ENCODE peak calls at places on chromosomes 12 and 14, in eight cellular contexts. Y is progenitor cell of endocrine pancreas, L is transverse colon, U is nephron progenitor cell, T is coronary artery, J is WTC11, W is endothelial cell, C is breast epithelium. O is an unnamed sample.

GRCh38 chr12:113515082-113515856 is 43.6 kb upstream of the LHX5 start:
- DNase-seq in T (no peak), Y (no peak), U (no peak), C (no peak), J (peak; percentile 50), L (no peak), W (no peak), O (no peak)

GRCh38 chr14:89681086-89682018 is 264.3 kb upstream of the FOXN3 start:
- DNase-seq in J (no peak), Y (no peak), W (no peak), T (no peak), U (no peak), L (peak; percentile 46), C (no peak), O (no peak)

GRCh38 chr14:101895256-101895655 is 69.1 kb upstream of the DYNC1H1 start:
- DNase-seq in C (no peak), T (no peak), L (peak; percentile 9), J (no peak), U (no peak), W (no peak), Y (no peak), O (no peak)

GRCh38 chr12:126704609-126705008 is 1562.4 kb upstream of the TMEM132C start:
- DNase-seq in C (no peak), W (no peak), J (no peak), T (no peak), L (no peak), U (no peak), Y (no peak), O (no peak)

GRCh38 chr14:100588671-100589070 is 1.5 kb upstream of the BEGAIN start:
- DNase-seq in T (no peak), U (peak; percentile 3), C (no peak), L (no peak), Y (no peak), W (no peak), J (peak; percentile 12), O (no peak)

GRCh38 chr12:93784339-93785086 is 107.3 kb downstream of the CRADD start:
- DNase-seq in L (peak; percentile 48), C (no peak), W (no peak), U (no peak), T (no peak), J (no peak), Y (no peak), O (peak; percentile 70)

GRCh38 chr14:74915826-74916225 is 7.2 kb downstream of the RPS6KL1 start:
- DNase-seq in U (no peak), T (no peak), J (no peak), L (no peak), Y (no peak), W (no peak), C (no peak), O (no peak)

GRCh38 chr12:93819048-93819491 is 141.9 kb downstream of the CRADD start:
- DNase-seq in C (no peak), T (no peak), J (no peak), Y (no peak), W (no peak), U (no peak), L (peak; percentile 35), O (peak; percentile 64)

GRCh38 chr12:120544691-120545090 is 10.5 kb downstream of the RNF10 start:
- DNase-seq in W (no peak), L (no peak), C (no peak), Y (no peak), J (no peak), U (no peak), T (no peak), O (no peak)

GRCh38 chr12:90953956-90954421 is 987 bp downstream of the CCER1 start:
- DNase-seq in Y (no peak), C (no peak), T (no peak), W (no peak), U (peak; percentile 18), J (peak; percentile 92), L (no peak), O (peak; percentile 68)

GRCh38 chr14:104267895-104268294 is 129.5 kb downstream of the KIF26A start:
- DNase-seq in C (peak; percentile 31), J (peak; percentile 14), T (no peak), L (peak; percentile 41), U (no peak), Y (no peak), W (peak; percentile 45), O (no peak)

GRCh38 chr12:43579240-43579639 is 27.2 kb upstream of the ADAMTS20 start:
- DNase-seq in T (no peak), L (no peak), J (no peak), W (no peak), U (no peak), C (no peak), Y (no peak), O (no peak)

GRCh38 chr12:108616941-108617858 is 16.5 kb downstream of the SELPLG start:
- DNase-seq in T (no peak), L (peak; percentile 33), J (no peak), Y (no peak), U (no peak), C (no peak), W (no peak), O (no peak)

GRCh38 chr12:52579468-52580450 is 6.1 kb upstream of the KRT74 start:
- DNase-seq in U (no peak), Y (no peak), J (no peak), W (no peak), C (no peak), T (no peak), L (no peak), O (no peak)

GRCh38 chr12:7190268-7191055 is 976 bp downstream of the PEX5 start:
- DNase-seq in W (peak; percentile 21), T (peak; percentile 76), C (no peak), U (peak; percentile 50), J (peak; percentile 24), Y (peak; percentile 31), L (peak; percentile 32), O (peak; percentile 72)

GRCh38 chr14:70988452-70988851 is 81.2 kb downstream of the PCNX1 start:
- DNase-seq in J (no peak), C (no peak), T (no peak), L (no peak), W (no peak), U (no peak), Y (no peak), O (no peak)

GRCh38 chr12:100987552-100988277 is 193.1 kb downstream of the ANO4 start:
- DNase-seq in U (peak; percentile 45), T (no peak), Y (peak; percentile 16), W (peak; percentile 51), J (peak; percentile 65), C (no peak), L (no peak), O (peak; percentile 40)

GRCh38 chr12:80268924-80269749 is 169.8 kb downstream of the OTOGL start:
- DNase-seq in Y (no peak), T (no peak), C (no peak), L (no peak), J (no peak), U (no peak), W (no peak), O (no peak)

GRCh38 chr12:22860926-22861325 is 236.0 kb downstream of the ETNK1 start:
- DNase-seq in C (no peak), W (no peak), J (peak; percentile 35), L (no peak), Y (no peak), U (no peak), T (no peak), O (no peak)

GRCh38 chr12:11833174-11833895 is 183.9 kb downstream of the ETV6 start:
- DNase-seq in U (no peak), C (no peak), L (no peak), J (no peak), W (no peak), T (no peak), Y (no peak), O (peak; percentile 4)

GRCh38 chr12:1502441-1502785 is 92.0 kb downstream of the FBXL14 start:
- DNase-seq in J (no peak), L (no peak), U (no peak), C (no peak), Y (no peak), W (no peak), T (no peak), O (no peak)

GRCh38 chr12:18864900-18865561 is 127.1 kb downstream of the CAPZA3 start:
- DNase-seq in U (no peak), W (no peak), C (no peak), Y (no peak), L (no peak), J (no peak), T (no peak), O (no peak)

GRCh38 chr12:103503546-103504480 is 8.0 kb upstream of the C12orf42 start:
- DNase-seq in J (peak; percentile 72), W (peak; percentile 71), T (no peak), U (peak; percentile 46), C (no peak), Y (peak; percentile 26), L (peak; percentile 37), O (peak; percentile 77)

GRCh38 chr14:96225745-96226151 is 21.1 kb downstream of the BDKRB2 start:
- DNase-seq in T (no peak), U (peak; percentile 73), W (peak; percentile 33), C (no peak), J (peak; percentile 62), L (peak; percentile 76), Y (peak; percentile 39), O (no peak)

GRCh38 chr12:53424626-53425514 is 1.2 kb downstream of the AMHR2 start:
- DNase-seq in J (no peak), T (no peak), C (no peak), Y (peak; percentile 31), W (no peak), L (no peak), U (no peak), O (peak; percentile 88)

GRCh38 chr14:30005114-30005698 is 77.6 kb upstream of the PRKD1 start:
- DNase-seq in T (no peak), Y (no peak), W (peak; percentile 9), C (no peak), U (no peak), L (no peak), J (no peak), O (no peak)
- TF ChIP-seq CTCF in T (peak; percentile 47), Y (peak; percentile 80), W (peak; percentile 42), C (no peak), U (peak; percentile 66), L (peak; percentile 58), J (peak; percentile 47), O (peak; percentile 49)

DNA sequence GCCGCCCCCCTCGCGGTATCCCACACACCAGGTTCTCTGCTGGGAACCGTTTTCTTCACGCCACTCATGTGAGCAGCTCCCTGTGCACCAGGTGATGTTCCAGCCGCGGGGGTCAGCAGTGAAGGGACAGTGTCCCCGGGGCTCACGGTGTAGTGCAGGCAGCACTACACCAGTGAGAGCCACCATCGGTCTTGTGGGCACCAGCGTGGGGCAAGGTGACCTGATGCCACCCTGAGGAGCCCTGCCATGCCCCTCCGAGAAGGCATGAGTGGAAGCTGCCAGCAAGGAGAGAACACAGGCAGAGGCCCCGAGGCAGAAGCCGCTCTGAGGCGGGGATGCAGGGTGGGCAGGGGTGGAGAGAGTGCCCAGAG is 11.5 kb upstream of the FBRSL1 start:
- DNase-seq in J (no peak), Y (no peak), W (no peak), U (no peak), L (no peak), C (no peak), T (no peak), O (no peak)
- TF ChIP-seq CTCF in J (no peak), Y (no peak), W (no peak), U (no peak), L (no peak), C (no peak), T (no peak), O (no peak)

GRCh38 chr14:92994131-92994676 is 71.3 kb downstream of the CHGA start:
- DNase-seq in T (no peak), U (no peak), C (no peak), J (no peak), L (no peak), Y (no peak), W (no peak), O (no peak)
- TF ChIP-seq CTCF in T (no peak), U (no peak), C (no peak), J (no peak), L (no peak), Y (no peak), W (no peak), O (no peak)

GRCh38 chr14:99034711-99035171 is 237.3 kb downstream of the BCL11B start:
- DNase-seq in L (no peak), C (no peak), U (no peak), Y (no peak), T (peak; percentile 65), W (no peak), J (peak; percentile 74), O (peak; percentile 23)
- TF ChIP-seq CTCF in L (no peak), C (no peak), U (no peak), Y (no peak), T (no peak), W (no peak), J (peak; percentile 42), O (no peak)

O was measured in testis.